ENCODE peak calls at places on chromosome 12, in six cellular contexts. One of them, this sample, is unnamed.

GRCh38 chr12:52687527-52688385 is 7.5 kb upstream of the KRT1 start:
- DNase-seq in neuronal stem cell: no peak
- DNase-seq in mesendoderm: no peak
- DNase-seq in H1: no peak
- DNase-seq in trophoblast cell: peak; percentile 72
- DNase-seq in IMR-90: no peak
- DNase-seq in this sample: peak; percentile 23

GRCh38 chr12:69115099-69115498 is 124.3 kb upstream of the CPSF6 start:
- DNase-seq in mesendoderm: no peak
- DNase-seq in neuronal stem cell: no peak
- DNase-seq in trophoblast cell: no peak
- DNase-seq in H1: no peak
- DNase-seq in IMR-90: no peak
- DNase-seq in this sample: no peak

GRCh38 chr12:93766802-93767523 is 89.8 kb downstream of the CRADD start:
- DNase-seq in mesendoderm: peak; percentile 55
- DNase-seq in IMR-90: peak; percentile 76
- DNase-seq in trophoblast cell: peak; percentile 20
- DNase-seq in H1: no peak
- DNase-seq in neuronal stem cell: no peak
- DNase-seq in this sample: no peak

GRCh38 chr12:89354630-89354931 is 2.3 kb upstream of the DUSP6 start:
- DNase-seq in mesendoderm: peak; percentile 79
- DNase-seq in IMR-90: peak; percentile 35
- DNase-seq in H1: no peak
- DNase-seq in neuronal stem cell: no peak
- DNase-seq in trophoblast cell: no peak
- DNase-seq in this sample: no peak

GRCh38 chr12:27425306-27425705 is 21.2 kb upstream of the SMCO2 start:
- DNase-seq in neuronal stem cell: no peak
- DNase-seq in mesendoderm: no peak
- DNase-seq in IMR-90: no peak
- DNase-seq in H1: no peak
- DNase-seq in trophoblast cell: peak; percentile 42
- DNase-seq in this sample: no peak

GRCh38 chr12:57176846-57177245 is 29.4 kb upstream of the LRP1-AS start:
- DNase-seq in trophoblast cell: no peak
- DNase-seq in IMR-90: no peak
- DNase-seq in neuronal stem cell: no peak
- DNase-seq in H1: no peak
- DNase-seq in mesendoderm: no peak
- DNase-seq in this sample: no peak

GRCh38 chr12:110340706-110341105 is 59.7 kb downstream of the ATP2A2 start:
- DNase-seq in mesendoderm: no peak
- DNase-seq in H1: no peak
- DNase-seq in IMR-90: no peak
- DNase-seq in trophoblast cell: no peak
- DNase-seq in neuronal stem cell: no peak
- DNase-seq in this sample: peak; percentile 73

GRCh38 chr12:52181757-52182156 is 10.1 kb downstream of the KRT80 start:
- DNase-seq in H1: no peak
- DNase-seq in trophoblast cell: no peak
- DNase-seq in mesendoderm: peak; percentile 88
- DNase-seq in IMR-90: peak; percentile 89
- DNase-seq in neuronal stem cell: no peak
- DNase-seq in this sample: no peak

GRCh38 chr12:7501031-7501585 is 2.5 kb downstream of the CD163 start:
- DNase-seq in trophoblast cell: no peak
- DNase-seq in IMR-90: peak; percentile 4
- DNase-seq in H1: no peak
- DNase-seq in neuronal stem cell: no peak
- DNase-seq in mesendoderm: no peak
- DNase-seq in this sample: no peak

GRCh38 chr12:22518998-22519397 is 25.3 kb downstream of the C2CD5 start:
- DNase-seq in trophoblast cell: no peak
- DNase-seq in neuronal stem cell: no peak
- DNase-seq in mesendoderm: no peak
- DNase-seq in H1: no peak
- DNase-seq in IMR-90: no peak
- DNase-seq in this sample: no peak

GRCh38 chr12:96053476-96054261 is 18.3 kb upstream of the LTA4H start:
- DNase-seq in neuronal stem cell: no peak
- DNase-seq in IMR-90: no peak
- DNase-seq in H1: no peak
- DNase-seq in mesendoderm: no peak
- DNase-seq in trophoblast cell: no peak
- DNase-seq in this sample: no peak

GRCh38 chr12:96050139-96050538 is 14.8 kb upstream of the LTA4H start:
- DNase-seq in H1: no peak
- DNase-seq in trophoblast cell: no peak
- DNase-seq in IMR-90: no peak
- DNase-seq in mesendoderm: no peak
- DNase-seq in neuronal stem cell: no peak
- DNase-seq in this sample: no peak

GRCh38 chr12:96056646-96057455 is 21.5 kb upstream of the LTA4H start:
- DNase-seq in IMR-90: no peak
- DNase-seq in trophoblast cell: no peak
- DNase-seq in neuronal stem cell: no peak
- DNase-seq in mesendoderm: no peak
- DNase-seq in H1: no peak
- DNase-seq in this sample: no peak

GRCh38 chr12:96051756-96052155 is 16.4 kb upstream of the LTA4H start:
- DNase-seq in mesendoderm: no peak
- DNase-seq in IMR-90: no peak
- DNase-seq in trophoblast cell: no peak
- DNase-seq in H1: no peak
- DNase-seq in neuronal stem cell: no peak
- DNase-seq in this sample: no peak

DNA sequence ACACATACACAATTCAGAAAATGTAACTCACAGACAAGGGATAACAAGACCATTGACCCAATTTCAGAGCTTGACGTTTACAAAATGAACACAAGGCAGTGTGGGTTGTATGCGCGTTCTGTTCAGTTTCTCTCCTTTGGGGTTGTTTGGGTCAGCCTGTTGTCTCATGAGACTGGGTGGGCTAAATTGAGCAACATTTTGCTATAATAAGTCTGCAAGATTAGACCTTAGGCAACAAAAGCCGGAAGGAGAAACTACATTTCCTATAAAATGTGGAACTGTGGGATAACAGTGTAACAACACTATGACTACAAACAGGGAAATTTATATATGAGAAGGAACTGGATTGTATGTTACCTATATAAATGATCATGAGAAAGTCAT is 18.9 kb upstream of the LTA4H start:
- DNase-seq in IMR-90: no peak
- DNase-seq in neuronal stem cell: no peak
- DNase-seq in H1: no peak
- DNase-seq in mesendoderm: no peak
- DNase-seq in trophoblast cell: no peak
- DNase-seq in this sample: no peak
- H3K4me2 ChIP-seq in IMR-90: no peak overlapping the region
- H3K4me2 ChIP-seq in neuronal stem cell: no peak overlapping the region
- H3K4me2 ChIP-seq in H1: no peak overlapping the region
- H3K4me2 ChIP-seq in mesendoderm: no peak overlapping the region
- H3K4me2 ChIP-seq in trophoblast cell: no peak overlapping the region
- H3K4me2 ChIP-seq in this sample: no peak overlapping the region

GRCh38 chr12:96085475-96085874 is 50.1 kb upstream of the LTA4H start:
- DNase-seq in mesendoderm: no peak
- DNase-seq in IMR-90: no peak
- DNase-seq in H1: no peak
- DNase-seq in trophoblast cell: no peak
- DNase-seq in neuronal stem cell: no peak
- DNase-seq in this sample: no peak
- H3K9ac ChIP-seq in mesendoderm: no peak overlapping the region
- H3K9ac ChIP-seq in IMR-90: no peak overlapping the region
- H3K9ac ChIP-seq in H1: no peak overlapping the region
- H3K9ac ChIP-seq in trophoblast cell: no peak overlapping the region
- H3K9ac ChIP-seq in neuronal stem cell: no peak overlapping the region
- H3K9ac ChIP-seq in this sample: no peak overlapping the region

DNA sequence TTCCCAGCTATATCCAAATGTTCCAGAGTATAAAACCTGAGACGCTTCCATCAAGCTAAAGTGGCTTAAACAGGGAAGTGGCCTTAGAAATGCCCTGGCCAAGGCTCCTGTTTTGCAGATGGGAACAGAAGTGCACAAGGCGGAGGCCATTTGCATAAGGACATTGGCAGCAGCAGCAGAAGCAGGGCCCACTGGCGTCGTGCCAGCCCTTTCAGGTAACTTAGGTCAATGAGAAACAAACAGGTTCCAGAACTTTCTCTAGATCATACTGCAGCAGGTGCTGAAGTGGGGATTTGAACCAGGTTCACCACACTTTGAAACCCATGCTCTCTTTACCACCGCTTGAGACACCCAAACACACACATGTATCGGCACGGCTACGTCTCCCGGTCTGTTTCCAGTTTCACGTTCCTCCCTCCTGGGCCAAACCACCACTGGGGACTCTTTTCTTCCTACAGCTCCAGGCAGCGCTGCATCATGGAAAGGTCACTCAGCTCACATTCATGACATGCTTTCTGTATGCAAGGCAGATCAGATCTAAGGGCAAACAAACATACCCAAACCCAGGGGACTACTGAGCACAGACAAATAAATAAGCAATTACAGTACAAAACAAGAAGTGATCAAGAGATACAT is 46.0 kb upstream of the PLEKHG6 start:
- DNase-seq in H1: no peak
- DNase-seq in mesendoderm: peak; percentile 41
- DNase-seq in trophoblast cell: peak; percentile 86
- DNase-seq in neuronal stem cell: no peak
- DNase-seq in IMR-90: no peak
- DNase-seq in this sample: no peak
- H3K4me2 ChIP-seq in H1: no peak overlapping the region
- H3K4me2 ChIP-seq in mesendoderm: no peak overlapping the region
- H3K4me2 ChIP-seq in trophoblast cell: no peak overlapping the region
- H3K4me2 ChIP-seq in neuronal stem cell: no peak overlapping the region
- H3K4me2 ChIP-seq in IMR-90: no peak overlapping the region
- H3K4me2 ChIP-seq in this sample: no peak overlapping the region

GRCh38 chr12:2194060-2194459 is 141.3 kb downstream of the CACNA1C start:
- DNase-seq in trophoblast cell: no peak
- DNase-seq in H1: no peak
- DNase-seq in IMR-90: no peak
- DNase-seq in neuronal stem cell: no peak
- DNase-seq in mesendoderm: peak; percentile 37
- DNase-seq in this sample: no peak

GRCh38 chr12:2195085-2195484 is 142.3 kb downstream of the CACNA1C start:
- DNase-seq in IMR-90: no peak
- DNase-seq in neuronal stem cell: no peak
- DNase-seq in H1: no peak
- DNase-seq in mesendoderm: no peak
- DNase-seq in trophoblast cell: no peak
- DNase-seq in this sample: no peak

GRCh38 chr12:2198088-2198501 is 145.3 kb downstream of the CACNA1C start:
- DNase-seq in IMR-90: peak; percentile 64
- DNase-seq in neuronal stem cell: peak; percentile 33
- DNase-seq in mesendoderm: peak; percentile 94
- DNase-seq in trophoblast cell: peak; percentile 5
- DNase-seq in H1: peak; percentile 72
- DNase-seq in this sample: peak; percentile 2

GRCh38 chr12:2194571-2194970 is 141.8 kb downstream of the CACNA1C start:
- DNase-seq in neuronal stem cell: no peak
- DNase-seq in IMR-90: no peak
- DNase-seq in H1: no peak
- DNase-seq in mesendoderm: peak; percentile 75
- DNase-seq in trophoblast cell: no peak
- DNase-seq in this sample: no peak

GRCh38 chr12:2198542-2198941 is 145.8 kb downstream of the CACNA1C start:
- DNase-seq in neuronal stem cell: no peak
- DNase-seq in trophoblast cell: no peak
- DNase-seq in mesendoderm: no peak
- DNase-seq in IMR-90: no peak
- DNase-seq in H1: no peak
- DNase-seq in this sample: no peak
- H3K9ac ChIP-seq in neuronal stem cell: no peak overlapping the region
- H3K9ac ChIP-seq in trophoblast cell: no peak overlapping the region
- H3K9ac ChIP-seq in mesendoderm: no peak overlapping the region
- H3K9ac ChIP-seq in IMR-90: no peak overlapping the region
- H3K9ac ChIP-seq in H1: no peak overlapping the region
- H3K9ac ChIP-seq in this sample: no peak overlapping the region

GRCh38 chr12:24081581-24081980 is 132.1 kb upstream of the SOX5 start:
- DNase-seq in IMR-90: no peak
- DNase-seq in neuronal stem cell: no peak
- DNase-seq in mesendoderm: no peak
- DNase-seq in trophoblast cell: no peak
- DNase-seq in H1: no peak
- DNase-seq in this sample: no peak
- H3K4me2 ChIP-seq in IMR-90: no peak overlapping the region
- H3K4me2 ChIP-seq in neuronal stem cell: no peak overlapping the region
- H3K4me2 ChIP-seq in mesendoderm: no peak overlapping the region
- H3K4me2 ChIP-seq in trophoblast cell: no peak overlapping the region
- H3K4me2 ChIP-seq in H1: no peak overlapping the region
- H3K4me2 ChIP-seq in this sample: no peak overlapping the region

DNA sequence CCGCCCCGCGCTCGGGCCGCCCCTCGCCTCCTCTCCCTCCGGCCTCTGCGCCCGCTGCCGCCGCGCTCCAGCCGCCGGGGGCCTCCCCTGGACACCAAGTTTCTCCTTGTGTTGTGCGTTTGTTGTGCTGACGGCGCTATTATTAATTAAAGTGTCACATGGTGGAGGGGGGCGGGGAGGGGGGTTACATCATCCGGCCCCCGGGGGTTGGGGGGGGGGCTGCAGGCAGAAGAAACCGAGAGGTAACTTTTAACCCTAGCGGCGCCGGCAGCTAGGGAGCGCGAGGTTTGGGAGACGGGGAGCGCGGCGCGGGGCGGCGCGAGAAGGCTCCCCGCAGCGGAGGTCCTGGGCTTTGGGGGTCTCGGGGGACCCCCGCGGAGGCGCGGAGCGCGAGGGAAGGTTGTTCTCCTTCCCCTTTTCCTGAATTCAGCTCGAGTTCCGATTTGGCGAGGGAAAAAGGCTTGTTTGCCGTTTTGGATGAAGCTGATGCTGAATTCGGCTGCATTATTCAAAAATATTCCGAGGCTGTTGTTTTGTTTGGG is at the start of gene HRK:
- DNase-seq in neuronal stem cell: no peak
- DNase-seq in H1: peak; percentile 70
- DNase-seq in IMR-90: no peak
- DNase-seq in mesendoderm: peak; percentile 64
- DNase-seq in trophoblast cell: no peak
- DNase-seq in this sample: no peak
- H3K9ac ChIP-seq in neuronal stem cell: peak within 1 kb of the TSS; percentile 21
- H3K9ac ChIP-seq in H1: peak within 1 kb of the TSS; percentile 54
- H3K9ac ChIP-seq in IMR-90: no peak within 1 kb of the TSS
- H3K9ac ChIP-seq in mesendoderm: peak within 1 kb of the TSS; percentile 50
- H3K9ac ChIP-seq in trophoblast cell: no peak within 1 kb of the TSS
- H3K9ac ChIP-seq in this sample: no peak within 1 kb of the TSS